ENCODE peak calls at places on chromosomes 16 and 17, in five cellular contexts. F is upper lobe of left lung, C is HCT116, P is right lobe of liver, U is heart left ventricle. Q is an unnamed sample.

GRCh38 chr17:44389281-44389680 is at the start of gene ITGA2B:
- ATAC-seq in P (no peak), C (no peak), F (no peak), U (no peak), Q (no peak)

GRCh38 chr17:71792966-71793365 is 327.9 kb upstream of the SOX9 start:
- ATAC-seq in F (no peak), P (no peak), U (no peak), C (no peak), Q (no peak)

GRCh38 chr16:77077523-77077922 is 113.5 kb upstream of the MON1B start:
- ATAC-seq in F (no peak), P (no peak), C (no peak), U (peak; percentile 44), Q (no peak)

GRCh38 chr17:75090871-75091854 is 3.4 kb downstream of the SLC16A5 start:
- ATAC-seq in C (no peak), P (peak; percentile 36), F (no peak), U (no peak), Q (no peak)

GRCh38 chr16:27267037-27267677 is 1.4 kb downstream of the NSMCE1 start:
- ATAC-seq in C (no peak), U (no peak), F (no peak), P (no peak), Q (no peak)

GRCh38 chr16:85724936-85725335 is 26.0 kb downstream of the C16orf74 start:
- ATAC-seq in P (no peak), C (no peak), F (no peak), U (no peak), Q (no peak)

GRCh38 chr17:27555364-27555763 is 75.6 kb upstream of the LGALS9 start:
- ATAC-seq in U (no peak), C (no peak), F (no peak), P (no peak), Q (no peak)

GRCh38 chr17:40486513-40487370 is 14.7 kb downstream of the TNS4 start:
- ATAC-seq in U (no peak), F (no peak), P (no peak), C (no peak), Q (no peak)

GRCh38 chr17:58331815-58332719 is 3.5 kb upstream of the TSPOAP1 start:
- ATAC-seq in C (no peak), U (peak; percentile 70), P (peak; percentile 60), F (peak; percentile 69), Q (peak; percentile 21)

GRCh38 chr16:28192811-28193529 is 18.8 kb downstream of the XPO6 start:
- ATAC-seq in F (no peak), P (peak; percentile 26), C (peak; percentile 19), U (no peak), Q (no peak)

GRCh38 chr16:19118938-19119431 is 5.2 kb downstream of the ITPRIPL2 start:
- ATAC-seq in U (peak; percentile 73), C (no peak), P (peak; percentile 19), F (peak; percentile 47), Q (peak; percentile 52)

GRCh38 chr17:45788057-45788456 is 3.9 kb downstream of the CRHR1 start:
- ATAC-seq in C (no peak), P (no peak), F (no peak), U (no peak), Q (no peak)

GRCh38 chr17:33509331-33509730 is 216.2 kb upstream of the ASIC2 start:
- ATAC-seq in U (no peak), P (peak; percentile 58), C (no peak), F (no peak), Q (no peak)

GRCh38 chr17:28878158-28878910 is 19.2 kb downstream of the FLOT2 start:
- ATAC-seq in P (no peak), U (no peak), C (no peak), F (no peak), Q (no peak)

DNA sequence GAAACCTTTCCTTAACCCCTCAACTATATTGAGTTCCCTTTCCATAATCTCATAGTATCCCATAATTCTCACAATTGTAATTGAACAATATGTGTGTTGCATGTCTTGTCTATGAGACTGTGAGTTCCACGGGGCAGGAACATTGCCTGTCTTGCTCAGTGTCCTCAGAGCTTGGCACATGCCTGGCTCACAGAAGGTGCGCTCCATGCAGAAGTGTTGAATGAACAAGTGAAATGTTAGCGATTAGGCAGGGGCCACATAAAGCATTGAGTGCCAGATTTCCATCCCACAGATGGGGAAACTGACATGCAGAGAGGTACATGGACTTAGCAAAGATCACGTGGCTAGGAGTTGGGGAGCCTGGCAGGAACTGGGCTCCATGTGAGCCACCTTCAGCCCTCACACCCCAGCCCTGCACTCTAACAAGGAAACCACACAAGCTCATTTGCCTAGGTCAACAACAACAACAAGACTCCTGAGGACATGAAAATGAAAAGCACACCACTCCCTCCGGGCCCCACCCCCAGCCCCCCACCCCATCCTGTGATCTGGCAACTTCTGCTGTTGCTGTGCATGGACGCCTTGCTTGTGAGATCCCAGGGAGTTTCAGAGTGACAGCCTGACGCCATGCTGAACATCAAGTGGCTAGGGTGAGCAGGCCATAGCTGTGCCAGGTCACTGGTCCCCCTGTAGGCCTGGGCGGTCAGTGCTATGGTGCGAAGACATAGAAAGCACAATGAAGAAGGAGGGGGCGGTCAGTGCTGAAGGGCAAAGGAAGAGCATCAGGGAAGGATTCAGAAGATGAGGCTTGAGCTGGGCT is 5.0 kb downstream of the PIK3R5 start:
- ATAC-seq in U (no peak), F (no peak), C (no peak), P (no peak), Q (no peak)
- TF ChIP-seq POLR2A in U (no peak), F (no peak), C (no peak), P (no peak), Q (no peak)

DNA sequence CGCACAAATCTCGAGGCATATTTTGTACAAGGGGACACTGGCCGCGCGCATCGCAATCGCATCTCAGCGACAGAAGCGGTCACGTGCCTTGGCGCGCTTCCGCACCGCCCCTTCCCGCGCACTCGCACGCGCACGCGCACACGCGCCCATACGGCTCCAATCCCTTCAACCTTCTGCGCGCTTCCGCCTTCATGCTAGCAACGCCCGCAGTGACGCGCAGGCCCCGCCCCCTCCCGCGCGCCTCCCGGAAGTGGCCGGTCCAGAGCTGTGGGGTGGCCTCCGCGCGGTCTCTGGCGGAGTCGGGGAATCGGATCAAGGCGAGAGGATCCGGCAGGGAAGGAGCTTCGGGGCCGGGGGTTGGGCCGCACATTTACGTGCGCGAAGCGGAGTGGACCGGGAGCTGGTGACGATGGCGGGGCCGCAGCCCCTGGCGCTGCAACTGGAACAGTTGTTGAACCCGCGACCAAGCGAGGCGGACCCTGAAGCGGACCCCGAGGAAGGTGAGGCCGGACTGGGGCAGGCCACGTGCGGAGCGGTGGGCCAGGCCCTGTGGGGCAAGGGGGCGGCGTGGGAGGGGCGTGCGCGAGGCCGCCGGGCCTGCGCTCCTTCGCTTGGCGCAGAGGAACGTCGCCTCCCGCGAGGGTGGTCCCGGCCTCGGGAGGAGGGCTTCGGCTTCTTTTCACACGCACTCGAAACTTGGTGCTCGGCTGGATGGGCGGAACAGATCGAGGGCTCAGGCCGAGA is at the start of gene AATF:
- ATAC-seq in F (peak; percentile 99), C (peak; percentile 99), P (peak; percentile 99), U (peak; percentile 100), Q (peak; percentile 99)
- TF ChIP-seq POLR2A in F (peak; percentile 64), C (peak; percentile 73), P (peak; percentile 84), U (peak; percentile 68), Q (peak; percentile 69)

GRCh38 chr16:84704253-84704652 is 4.5 kb downstream of the USP10 start:
- ATAC-seq in C (no peak), P (peak; percentile 45), F (no peak), U (no peak), Q (no peak)

GRCh38 chr16:84699147-84699711 is 571 bp upstream of the USP10 start:
- ATAC-seq in F (no peak), P (peak; percentile 10), U (no peak), C (peak; percentile 49), Q (no peak)

GRCh38 chr16:84700518-84701277 is 898 bp downstream of the USP10 start:
- ATAC-seq in U (no peak), P (peak; percentile 61), C (no peak), F (peak; percentile 30), Q (no peak)

GRCh38 chr16:84703671-84704070 is 3.9 kb downstream of the USP10 start:
- ATAC-seq in C (no peak), F (no peak), U (no peak), P (no peak), Q (no peak)

DNA sequence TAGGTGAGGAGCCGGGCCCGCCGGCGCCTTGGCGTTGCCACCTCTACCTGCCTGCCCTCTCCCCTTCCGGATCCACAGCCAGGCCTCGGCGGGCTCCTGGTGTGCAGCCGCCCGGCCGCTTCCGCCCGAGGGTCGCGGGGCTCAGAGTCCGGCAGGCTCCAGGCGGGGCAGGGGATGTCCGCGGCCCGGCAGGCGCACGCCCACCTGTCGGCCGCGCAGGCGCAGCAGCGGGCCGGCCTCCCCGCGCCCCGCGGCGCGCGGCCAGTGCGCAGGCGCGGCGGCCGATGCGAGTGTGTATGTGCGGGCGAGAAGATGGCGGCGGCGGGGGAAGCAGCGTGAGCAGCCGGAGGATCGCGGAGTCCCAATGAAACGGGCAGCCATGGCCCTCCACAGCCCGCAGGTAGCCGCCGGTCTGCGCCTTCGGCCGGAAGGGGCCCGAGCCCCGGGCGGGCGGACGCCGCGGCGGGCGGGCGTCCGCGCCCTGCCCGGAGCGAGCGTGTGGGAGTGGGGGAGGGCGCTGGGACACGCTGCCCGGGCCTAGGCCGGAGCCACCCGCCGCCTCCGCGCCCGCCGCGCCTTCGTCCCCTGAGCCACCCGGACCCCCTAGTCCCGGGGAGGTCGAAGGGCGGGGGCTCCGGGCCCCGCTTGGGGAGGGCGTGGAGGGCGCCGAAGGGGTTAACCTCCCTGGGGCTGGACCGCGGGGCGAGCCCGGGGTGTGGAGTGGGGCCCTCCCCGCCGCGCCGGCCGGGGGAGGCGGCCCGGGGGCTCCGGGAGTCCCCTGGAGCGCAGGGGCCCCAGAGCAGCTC is at the start of gene USP10:
- ATAC-seq in F (peak; percentile 65), P (peak; percentile 84), C (peak; percentile 93), U (peak; percentile 89), Q (peak; percentile 95)
- TF ChIP-seq POLR2A in F (no peak), P (peak; percentile 64), C (peak; percentile 82), U (peak; percentile 33), Q (peak; percentile 44)

DNA sequence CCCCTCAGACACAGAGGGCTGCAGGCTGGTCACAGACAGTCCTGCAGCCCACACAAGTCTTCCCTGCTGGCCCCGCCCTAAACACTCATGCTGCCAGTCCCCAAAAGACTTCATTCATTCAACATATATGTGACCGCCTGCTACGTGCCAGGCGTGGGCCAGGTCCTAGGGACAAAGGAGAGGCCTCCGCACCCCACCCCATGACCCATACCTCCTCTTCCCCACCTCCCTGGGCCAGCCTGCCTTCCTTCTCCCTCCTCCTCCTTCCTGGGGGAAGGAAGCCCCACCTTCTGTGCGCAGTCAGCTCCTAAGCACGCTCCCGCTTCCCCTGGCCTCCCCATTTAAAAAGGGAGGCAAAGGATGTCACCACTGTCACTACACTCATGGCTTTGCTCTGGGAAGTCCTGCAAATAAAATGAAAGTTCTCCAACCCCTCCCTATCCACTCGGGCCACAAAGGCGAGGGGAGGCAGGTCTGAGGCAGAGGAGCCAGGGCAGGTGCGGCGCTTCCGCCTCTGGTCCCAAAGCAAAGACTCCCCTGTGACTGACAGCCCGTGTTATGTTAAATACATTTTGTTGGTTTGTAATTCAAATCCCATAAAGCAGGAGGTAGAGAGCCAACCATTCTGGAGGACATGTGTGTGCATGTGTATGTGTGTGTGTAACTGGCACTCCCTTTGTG is 9.0 kb downstream of the DNAAF8 start:
- ATAC-seq in P (no peak), F (no peak), U (peak; percentile 48), C (no peak), Q (no peak)
- TF ChIP-seq POLR2A in P (no peak), F (no peak), U (no peak), C (no peak), Q (no peak)

Q was measured in gastroesophageal sphincter.